ENCODE peak calls at places on chromosomes 4 and X, in nine cellular contexts. One of them, this sample, is unnamed.

GRCh38 chr4:131411393-131411792 is 1737.7 kb upstream of the PCDH10 start:
- DNase-seq in stomach: no peak
- DNase-seq in H1: no peak
- DNase-seq in HepG2: no peak
- DNase-seq in endothelial cell of umbilical vein: no peak
- DNase-seq in GM23338: no peak
- DNase-seq in transverse colon: no peak
- DNase-seq in HCT116: no peak
- DNase-seq in spleen: no peak
- DNase-seq in this sample: no peak

GRCh38 chr4:27316176-27316575 is 455.5 kb downstream of the STIM2 start:
- DNase-seq in stomach: no peak
- DNase-seq in H1: no peak
- DNase-seq in HepG2: no peak
- DNase-seq in endothelial cell of umbilical vein: no peak
- DNase-seq in GM23338: no peak
- DNase-seq in transverse colon: peak
- DNase-seq in HCT116: no peak
- DNase-seq in spleen: no peak
- DNase-seq in this sample: no peak

GRCh38 chr4:149441338-149441737 is 374.3 kb downstream of the IQCM start:
- DNase-seq in stomach: no peak
- DNase-seq in H1: no peak
- DNase-seq in HepG2: no peak
- DNase-seq in endothelial cell of umbilical vein: no peak
- DNase-seq in GM23338: no peak
- DNase-seq in transverse colon: no peak
- DNase-seq in HCT116: no peak
- DNase-seq in spleen: no peak
- DNase-seq in this sample: no peak

GRCh38 chr4:102598102-102598758 is 97.1 kb downstream of the NFKB1 start:
- DNase-seq in stomach: no peak
- DNase-seq in H1: no peak
- DNase-seq in HepG2: no peak
- DNase-seq in endothelial cell of umbilical vein: no peak
- DNase-seq in GM23338: no peak
- DNase-seq in transverse colon: no peak
- DNase-seq in HCT116: no peak
- DNase-seq in spleen: no peak
- DNase-seq in this sample: no peak

GRCh38 chr4:109406337-109406931 is 27.2 kb upstream of the SEC24B start:
- DNase-seq in stomach: no peak
- DNase-seq in H1: no peak
- DNase-seq in HepG2: peak
- DNase-seq in endothelial cell of umbilical vein: peak
- DNase-seq in GM23338: peak
- DNase-seq in transverse colon: no peak
- DNase-seq in HCT116: peak
- DNase-seq in spleen: no peak
- DNase-seq in this sample: peak

GRCh38 chr4:16667464-16667863 is 231.0 kb downstream of the LDB2 start:
- DNase-seq in stomach: no peak
- DNase-seq in H1: no peak
- DNase-seq in HepG2: no peak
- DNase-seq in endothelial cell of umbilical vein: no peak
- DNase-seq in GM23338: no peak
- DNase-seq in transverse colon: no peak
- DNase-seq in HCT116: no peak
- DNase-seq in spleen: no peak
- DNase-seq in this sample: no peak

GRCh38 chrX:124098089-124098488 is 136.6 kb downstream of the STAG2 start:
- DNase-seq in stomach: no peak
- DNase-seq in H1: no peak
- DNase-seq in HepG2: peak
- DNase-seq in endothelial cell of umbilical vein: peak
- DNase-seq in GM23338: peak
- DNase-seq in transverse colon: no peak
- DNase-seq in HCT116: no peak
- DNase-seq in spleen: no peak
- DNase-seq in this sample: peak

GRCh38 chrX:74613350-74614192 is 853 bp downstream of the RLIM start:
- DNase-seq in stomach: peak
- DNase-seq in H1: no peak
- DNase-seq in HepG2: peak
- DNase-seq in endothelial cell of umbilical vein: peak
- DNase-seq in GM23338: peak
- DNase-seq in transverse colon: peak
- DNase-seq in HCT116: no peak
- DNase-seq in spleen: no peak
- DNase-seq in this sample: no peak

GRCh38 chr4:157291071-157291470 is 70.5 kb downstream of the GRIA2 start:
- DNase-seq in stomach: no peak
- DNase-seq in H1: no peak
- DNase-seq in HepG2: no peak
- DNase-seq in endothelial cell of umbilical vein: no peak
- DNase-seq in GM23338: peak
- DNase-seq in transverse colon: no peak
- DNase-seq in HCT116: no peak
- DNase-seq in spleen: no peak
- DNase-seq in this sample: no peak
- TF ChIP-seq CTCF in stomach: no peak
- TF ChIP-seq CTCF in H1: peak
- TF ChIP-seq CTCF in HepG2: peak
- TF ChIP-seq CTCF in endothelial cell of umbilical vein: no peak
- TF ChIP-seq CTCF in GM23338: peak
- TF ChIP-seq CTCF in transverse colon: no peak
- TF ChIP-seq CTCF in HCT116: no peak
- TF ChIP-seq CTCF in spleen: no peak
- TF ChIP-seq CTCF in this sample: no peak

GRCh38 chr4:139304920-139305319 is 2.6 kb upstream of the NDUFC1 start:
- DNase-seq in stomach: no peak
- DNase-seq in H1: no peak
- DNase-seq in HepG2: no peak
- DNase-seq in endothelial cell of umbilical vein: no peak
- DNase-seq in GM23338: no peak
- DNase-seq in transverse colon: no peak
- DNase-seq in HCT116: no peak
- DNase-seq in spleen: no peak
- DNase-seq in this sample: no peak

GRCh38 chr4:139299536-139299935 is 1.8 kb upstream of the NAA15 start:
- DNase-seq in stomach: no peak
- DNase-seq in H1: no peak
- DNase-seq in HepG2: no peak
- DNase-seq in endothelial cell of umbilical vein: no peak
- DNase-seq in GM23338: no peak
- DNase-seq in transverse colon: no peak
- DNase-seq in HCT116: no peak
- DNase-seq in spleen: no peak
- DNase-seq in this sample: no peak

GRCh38 chr4:139301143-139301820 is at the start of gene NAA15:
- DNase-seq in stomach: peak
- DNase-seq in H1: peak
- DNase-seq in HepG2: peak
- DNase-seq in endothelial cell of umbilical vein: peak
- DNase-seq in GM23338: peak
- DNase-seq in transverse colon: peak
- DNase-seq in HCT116: peak
- DNase-seq in spleen: peak
- DNase-seq in this sample: peak

GRCh38 chr4:139300431-139301142 is 718 bp upstream of the NAA15 start:
- DNase-seq in stomach: no peak
- DNase-seq in H1: no peak
- DNase-seq in HepG2: no peak
- DNase-seq in endothelial cell of umbilical vein: peak
- DNase-seq in GM23338: peak
- DNase-seq in transverse colon: peak
- DNase-seq in HCT116: no peak
- DNase-seq in spleen: no peak
- DNase-seq in this sample: peak

GRCh38 chr4:139301821-139302611 is at the start of gene NDUFC1:
- DNase-seq in stomach: peak
- DNase-seq in H1: peak
- DNase-seq in HepG2: peak
- DNase-seq in endothelial cell of umbilical vein: peak
- DNase-seq in GM23338: peak
- DNase-seq in transverse colon: peak
- DNase-seq in HCT116: no peak
- DNase-seq in spleen: peak
- DNase-seq in this sample: no peak
- TF ChIP-seq POLR2AphosphoS5 in stomach: peak
- TF ChIP-seq POLR2AphosphoS5 in H1: peak
- TF ChIP-seq POLR2AphosphoS5 in HepG2: no peak
- TF ChIP-seq POLR2AphosphoS5 in endothelial cell of umbilical vein: no peak
- TF ChIP-seq POLR2AphosphoS5 in GM23338: peak
- TF ChIP-seq POLR2AphosphoS5 in transverse colon: peak
- TF ChIP-seq POLR2AphosphoS5 in HCT116: peak
- TF ChIP-seq POLR2AphosphoS5 in spleen: no peak
- TF ChIP-seq POLR2AphosphoS5 in this sample: no peak

DNA sequence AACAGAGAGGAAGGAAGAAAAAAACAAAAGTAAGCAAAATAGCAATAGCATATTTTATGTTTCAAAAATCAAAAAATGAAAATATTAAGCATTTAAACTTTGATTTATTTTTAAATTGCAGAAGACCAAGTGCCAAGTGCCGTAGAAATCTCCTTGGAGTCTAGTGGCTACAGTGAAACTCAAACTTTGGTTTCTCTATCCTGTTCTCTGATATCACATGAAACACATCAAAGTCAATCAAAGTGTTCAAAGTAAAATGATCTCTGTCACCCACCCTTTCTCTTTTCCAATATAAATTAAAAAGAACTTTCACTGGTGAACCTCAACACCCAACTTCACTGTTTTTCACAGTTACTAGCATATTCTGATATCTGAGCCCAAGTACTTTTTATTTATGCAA is 81.1 kb downstream of the HADH start:
- DNase-seq in stomach: no peak
- DNase-seq in H1: no peak
- DNase-seq in HepG2: no peak
- DNase-seq in endothelial cell of umbilical vein: no peak
- DNase-seq in GM23338: no peak
- DNase-seq in transverse colon: no peak
- DNase-seq in HCT116: no peak
- DNase-seq in spleen: no peak
- DNase-seq in this sample: no peak
- H3K27ac ChIP-seq in stomach: no peak
- H3K27ac ChIP-seq in H1: no peak
- H3K27ac ChIP-seq in HepG2: no peak
- H3K27ac ChIP-seq in endothelial cell of umbilical vein: no peak
- H3K27ac ChIP-seq in GM23338: no peak
- H3K27ac ChIP-seq in transverse colon: no peak
- H3K27ac ChIP-seq in HCT116: no peak
- H3K27ac ChIP-seq in spleen: no peak
- H3K27ac ChIP-seq in this sample: no peak

GRCh38 chrX:46381630-46382029 is 163.6 kb downstream of the ZNF674 start:
- DNase-seq in stomach: no peak
- DNase-seq in H1: peak
- DNase-seq in HepG2: peak
- DNase-seq in endothelial cell of umbilical vein: peak
- DNase-seq in GM23338: peak
- DNase-seq in transverse colon: peak
- DNase-seq in HCT116: peak
- DNase-seq in spleen: no peak
- DNase-seq in this sample: no peak
- TF ChIP-seq CTCF in stomach: no peak
- TF ChIP-seq CTCF in H1: peak
- TF ChIP-seq CTCF in HepG2: peak
- TF ChIP-seq CTCF in endothelial cell of umbilical vein: peak
- TF ChIP-seq CTCF in GM23338: peak
- TF ChIP-seq CTCF in transverse colon: peak
- TF ChIP-seq CTCF in HCT116: no peak
- TF ChIP-seq CTCF in spleen: peak
- TF ChIP-seq CTCF in this sample: peak